ENCODE peak calls at places on chromosomes 11 and 22, in six cellular contexts. Q, A, L, X, R and U are unnamed samples.
A peak's percentile ranks its signal among the peaks of the same experiment; 100 is the strongest.

GRCh38 chr22:45511847-45512261 is 9.2 kb downstream of the FBLN1 start:
- DNase-seq in Q (no peak), A (no peak), L (no peak), X (no peak), R (no peak), U (peak; percentile 33)

GRCh38 chr11:123616505-123617198 is 37.8 kb downstream of the SCN3B start:
- DNase-seq in Q (no peak), A (no peak), L (no peak), X (no peak), R (no peak), U (no peak)

GRCh38 chr11:57370251-57370650 is 10.7 kb downstream of the PRG3 start:
- DNase-seq in Q (no peak), A (no peak), L (no peak), X (no peak), R (no peak), U (peak; percentile 97)

GRCh38 chr11:83222499-83222898 is 29.0 kb downstream of the ANKRD42 start:
- DNase-seq in Q (no peak), A (no peak), L (no peak), X (no peak), R (no peak), U (peak; percentile 25)

GRCh38 chr11:8283510-8284272 is 20.0 kb upstream of the LMO1 start:
- DNase-seq in Q (no peak), A (no peak), L (no peak), X (no peak), R (no peak), U (no peak)

GRCh38 chr11:121654506-121655480 is 202.0 kb upstream of the SORL1-AS1 start:
- DNase-seq in Q (no peak), A (no peak), L (no peak), X (no peak), R (no peak), U (peak; percentile 24)

GRCh38 chr11:65741185-65741584 is 20.6 kb upstream of the RNASEH2C start:
- DNase-seq in Q (no peak), A (no peak), L (no peak), X (no peak), R (no peak), U (no peak)

GRCh38 chr22:18064636-18065035 is 13.2 kb upstream of the PEX26 start:
- DNase-seq in Q (no peak), A (no peak), L (no peak), X (no peak), R (no peak), U (peak; percentile 61)

GRCh38 chr22:24271406-24271760 is 752 bp downstream of the SPECC1L start:
- DNase-seq in Q (no peak), A (no peak), L (peak; percentile 15), X (no peak), R (peak; percentile 50), U (no peak)

GRCh38 chr11:12248330-12248729 is 129.0 kb upstream of the PARVA start:
- DNase-seq in Q (no peak), A (no peak), L (no peak), X (no peak), R (no peak), U (no peak)

GRCh38 chr22:21755855-21756284 is 20.3 kb upstream of the YPEL1 start:
- DNase-seq in Q (no peak), A (no peak), L (no peak), X (no peak), R (no peak), U (peak; percentile 86)

GRCh38 chr11:9004310-9004945 is 627 bp upstream of the NRIP3 start:
- DNase-seq in Q (no peak), A (peak; percentile 22), L (no peak), X (no peak), R (no peak), U (no peak)

GRCh38 chr11:70191495-70192140 is 11.5 kb upstream of the FADD start:
- DNase-seq in Q (peak; percentile 22), A (peak; percentile 35), L (peak; percentile 34), X (peak; percentile 62), R (peak; percentile 63), U (peak; percentile 67)